ENCODE peak calls at places on chromosomes 11 and 22, in six cellular contexts. One of them, this sample, is unnamed.
A peak's percentile ranks its signal among the peaks of the same experiment; 100 is the strongest.

GRCh38 chr22:27825174-27825573 is 23.6 kb upstream of the MN1 start:
- DNase-seq in OCI-LY7: peak; percentile 12
- DNase-seq in NCI-H1930: no peak
- DNase-seq in colonic mucosa: no peak
- DNase-seq in stimulated activated CD8-positive, alpha-beta memory T cell treated with anti-CD3 and anti-CD28 coated beads, Interleukin-15, amount 100 ng/mL, for 24 hours: no peak
- DNase-seq in GM13977: no peak
- DNase-seq in this sample: no peak

GRCh38 chr22:43849731-43850130 is 12.6 kb downstream of the SULT4A1 start:
- DNase-seq in OCI-LY7: no peak
- DNase-seq in NCI-H1930: no peak
- DNase-seq in colonic mucosa: no peak
- DNase-seq in stimulated activated CD8-positive, alpha-beta memory T cell treated with anti-CD3 and anti-CD28 coated beads, Interleukin-15, amount 100 ng/mL, for 24 hours: no peak
- DNase-seq in GM13977: no peak
- DNase-seq in this sample: no peak

GRCh38 chr11:105046898-105047579 is 1.9 kb upstream of the CARD16 start:
- DNase-seq in OCI-LY7: no peak
- DNase-seq in NCI-H1930: no peak
- DNase-seq in colonic mucosa: peak; percentile 46
- DNase-seq in stimulated activated CD8-positive, alpha-beta memory T cell treated with anti-CD3 and anti-CD28 coated beads, Interleukin-15, amount 100 ng/mL, for 24 hours: no peak
- DNase-seq in GM13977: no peak
- DNase-seq in this sample: no peak

GRCh38 chr11:72491001-72491400 is 56.7 kb upstream of the CLPB start:
- DNase-seq in OCI-LY7: no peak
- DNase-seq in NCI-H1930: no peak
- DNase-seq in colonic mucosa: no peak
- DNase-seq in stimulated activated CD8-positive, alpha-beta memory T cell treated with anti-CD3 and anti-CD28 coated beads, Interleukin-15, amount 100 ng/mL, for 24 hours: no peak
- DNase-seq in GM13977: no peak
- DNase-seq in this sample: no peak

GRCh38 chr11:39374963-39375698 is 2084.3 kb downstream of the LRRC4C start:
- DNase-seq in OCI-LY7: peak; percentile 22
- DNase-seq in NCI-H1930: no peak
- DNase-seq in colonic mucosa: no peak
- DNase-seq in stimulated activated CD8-positive, alpha-beta memory T cell treated with anti-CD3 and anti-CD28 coated beads, Interleukin-15, amount 100 ng/mL, for 24 hours: no peak
- DNase-seq in GM13977: peak; percentile 5
- DNase-seq in this sample: no peak

GRCh38 chr11:125494987-125495725 is 909 bp downstream of the FEZ1 start:
- DNase-seq in OCI-LY7: no peak
- DNase-seq in NCI-H1930: no peak
- DNase-seq in colonic mucosa: peak; percentile 23
- DNase-seq in stimulated activated CD8-positive, alpha-beta memory T cell treated with anti-CD3 and anti-CD28 coated beads, Interleukin-15, amount 100 ng/mL, for 24 hours: no peak
- DNase-seq in GM13977: peak; percentile 44
- DNase-seq in this sample: no peak

GRCh38 chr22:27724706-27725105 is 76.8 kb downstream of the MN1 start:
- DNase-seq in OCI-LY7: no peak
- DNase-seq in NCI-H1930: no peak
- DNase-seq in colonic mucosa: no peak
- DNase-seq in stimulated activated CD8-positive, alpha-beta memory T cell treated with anti-CD3 and anti-CD28 coated beads, Interleukin-15, amount 100 ng/mL, for 24 hours: no peak
- DNase-seq in GM13977: no peak
- DNase-seq in this sample: no peak

GRCh38 chr11:69058501-69059270 is 10.0 kb downstream of the TPCN2 start:
- DNase-seq in OCI-LY7: no peak
- DNase-seq in NCI-H1930: no peak
- DNase-seq in colonic mucosa: no peak
- DNase-seq in stimulated activated CD8-positive, alpha-beta memory T cell treated with anti-CD3 and anti-CD28 coated beads, Interleukin-15, amount 100 ng/mL, for 24 hours: no peak
- DNase-seq in GM13977: no peak
- DNase-seq in this sample: no peak

GRCh38 chr11:63985812-63986155 is 454 bp upstream of the OTUB1 start:
- DNase-seq in OCI-LY7: peak; percentile 68
- DNase-seq in NCI-H1930: no peak
- DNase-seq in colonic mucosa: no peak
- DNase-seq in stimulated activated CD8-positive, alpha-beta memory T cell treated with anti-CD3 and anti-CD28 coated beads, Interleukin-15, amount 100 ng/mL, for 24 hours: peak; percentile 42
- DNase-seq in GM13977: peak; percentile 78
- DNase-seq in this sample: peak; percentile 53

GRCh38 chr11:17014774-17015638 is 792 bp upstream of the PLEKHA7 start:
- DNase-seq in OCI-LY7: no peak
- DNase-seq in NCI-H1930: peak; percentile 61
- DNase-seq in colonic mucosa: peak; percentile 69
- DNase-seq in stimulated activated CD8-positive, alpha-beta memory T cell treated with anti-CD3 and anti-CD28 coated beads, Interleukin-15, amount 100 ng/mL, for 24 hours: no peak
- DNase-seq in GM13977: peak; percentile 75
- DNase-seq in this sample: peak; percentile 5

GRCh38 chr22:35684270-35684700 is 33.4 kb upstream of the APOL5 start:
- DNase-seq in OCI-LY7: peak; percentile 49
- DNase-seq in NCI-H1930: peak; percentile 8
- DNase-seq in colonic mucosa: peak; percentile 30
- DNase-seq in stimulated activated CD8-positive, alpha-beta memory T cell treated with anti-CD3 and anti-CD28 coated beads, Interleukin-15, amount 100 ng/mL, for 24 hours: no peak
- DNase-seq in GM13977: no peak
- DNase-seq in this sample: no peak

GRCh38 chr11:112157274-112157766 is 6.6 kb downstream of the IL18 start:
- DNase-seq in OCI-LY7: no peak
- DNase-seq in NCI-H1930: no peak
- DNase-seq in colonic mucosa: no peak
- DNase-seq in stimulated activated CD8-positive, alpha-beta memory T cell treated with anti-CD3 and anti-CD28 coated beads, Interleukin-15, amount 100 ng/mL, for 24 hours: no peak
- DNase-seq in GM13977: no peak
- DNase-seq in this sample: no peak

GRCh38 chr11:119166368-119167076 is 2.0 kb upstream of the NLRX1 start:
- DNase-seq in OCI-LY7: no peak
- DNase-seq in NCI-H1930: no peak
- DNase-seq in colonic mucosa: no peak
- DNase-seq in stimulated activated CD8-positive, alpha-beta memory T cell treated with anti-CD3 and anti-CD28 coated beads, Interleukin-15, amount 100 ng/mL, for 24 hours: no peak
- DNase-seq in GM13977: no peak
- DNase-seq in this sample: no peak

GRCh38 chr11:67353317-67354313 is at the start of gene POLD4:
- DNase-seq in OCI-LY7: peak; percentile 99
- DNase-seq in NCI-H1930: peak; percentile 86
- DNase-seq in colonic mucosa: peak; percentile 99
- DNase-seq in stimulated activated CD8-positive, alpha-beta memory T cell treated with anti-CD3 and anti-CD28 coated beads, Interleukin-15, amount 100 ng/mL, for 24 hours: peak; percentile 85
- DNase-seq in GM13977: peak; percentile 96
- DNase-seq in this sample: peak; percentile 90

GRCh38 chr11:57491371-57492061 is 24.0 kb downstream of the SLC43A1 start:
- DNase-seq in OCI-LY7: peak; percentile 59
- DNase-seq in NCI-H1930: no peak
- DNase-seq in colonic mucosa: peak; percentile 53
- DNase-seq in stimulated activated CD8-positive, alpha-beta memory T cell treated with anti-CD3 and anti-CD28 coated beads, Interleukin-15, amount 100 ng/mL, for 24 hours: peak; percentile 27
- DNase-seq in GM13977: peak; percentile 67
- DNase-seq in this sample: no peak

GRCh38 chr22:39570665-39571064 is at the start of gene CACNA1I:
- DNase-seq in OCI-LY7: no peak
- DNase-seq in NCI-H1930: no peak
- DNase-seq in colonic mucosa: no peak
- DNase-seq in stimulated activated CD8-positive, alpha-beta memory T cell treated with anti-CD3 and anti-CD28 coated beads, Interleukin-15, amount 100 ng/mL, for 24 hours: no peak
- DNase-seq in GM13977: no peak
- DNase-seq in this sample: no peak